ENCODE peak calls at places on chromosome 2, in nine cellular contexts. One of them, this sample, is unnamed.

GRCh38 chr2:121665504-121665903 is 16.2 kb upstream of the CLASP1 start:
- DNase-seq in GM23338: no peak
- DNase-seq in HCT116: no peak
- DNase-seq in SK-N-SH: no peak
- DNase-seq in GM12878: no peak
- DNase-seq in HL-60: no peak
- DNase-seq in K562: no peak
- DNase-seq in HepG2: no peak
- DNase-seq in A549: no peak
- DNase-seq in this sample: no peak

GRCh38 chr2:172120118-172120517 is 17.4 kb upstream of the DLX2 start:
- DNase-seq in HL-60: no peak
- DNase-seq in SK-N-SH: no peak
- DNase-seq in A549: no peak
- DNase-seq in HepG2: peak; percentile 60
- DNase-seq in HCT116: no peak
- DNase-seq in GM23338: no peak
- DNase-seq in GM12878: no peak
- DNase-seq in K562: no peak
- DNase-seq in this sample: no peak

GRCh38 chr2:119826370-119826961 is 66.7 kb downstream of the PTPN4 start:
- DNase-seq in HCT116: no peak
- DNase-seq in K562: peak; percentile 14
- DNase-seq in GM12878: no peak
- DNase-seq in A549: peak; percentile 52
- DNase-seq in SK-N-SH: peak; percentile 48
- DNase-seq in HepG2: peak; percentile 54
- DNase-seq in GM23338: peak; percentile 82
- DNase-seq in HL-60: peak; percentile 59
- DNase-seq in this sample: no peak

GRCh38 chr2:125535089-125535488 is 1120.9 kb upstream of the GYPC start:
- DNase-seq in GM23338: no peak
- DNase-seq in HCT116: no peak
- DNase-seq in K562: no peak
- DNase-seq in HL-60: no peak
- DNase-seq in HepG2: no peak
- DNase-seq in A549: no peak
- DNase-seq in GM12878: no peak
- DNase-seq in SK-N-SH: no peak
- DNase-seq in this sample: no peak

GRCh38 chr2:235054919-235055318 is 103.1 kb downstream of the SH3BP4 start:
- DNase-seq in A549: no peak
- DNase-seq in K562: no peak
- DNase-seq in HepG2: no peak
- DNase-seq in GM23338: no peak
- DNase-seq in HCT116: no peak
- DNase-seq in GM12878: no peak
- DNase-seq in HL-60: no peak
- DNase-seq in SK-N-SH: no peak
- DNase-seq in this sample: no peak

GRCh38 chr2:170339753-170340692 is 162.1 kb downstream of the MYO3B start:
- DNase-seq in SK-N-SH: no peak
- DNase-seq in GM23338: peak; percentile 48
- DNase-seq in HCT116: no peak
- DNase-seq in K562: no peak
- DNase-seq in HL-60: no peak
- DNase-seq in A549: no peak
- DNase-seq in HepG2: no peak
- DNase-seq in GM12878: no peak
- DNase-seq in this sample: no peak

GRCh38 chr2:218859994-218860831 is 608 bp downstream of the WNT6 start:
- DNase-seq in GM23338: no peak
- DNase-seq in HCT116: no peak
- DNase-seq in SK-N-SH: no peak
- DNase-seq in A549: no peak
- DNase-seq in HL-60: no peak
- DNase-seq in K562: no peak
- DNase-seq in HepG2: no peak
- DNase-seq in GM12878: no peak
- DNase-seq in this sample: no peak

GRCh38 chr2:112958428-112959108 is 19.2 kb upstream of the IL36G start:
- DNase-seq in HCT116: peak; percentile 41
- DNase-seq in A549: peak; percentile 60
- DNase-seq in GM12878: no peak
- DNase-seq in HepG2: peak; percentile 69
- DNase-seq in HL-60: peak; percentile 64
- DNase-seq in GM23338: peak; percentile 76
- DNase-seq in SK-N-SH: peak; percentile 55
- DNase-seq in K562: peak; percentile 77
- DNase-seq in this sample: peak; percentile 36

GRCh38 chr2:36277146-36277808 is 78.3 kb upstream of the CRIM1 start:
- DNase-seq in HepG2: no peak
- DNase-seq in SK-N-SH: no peak
- DNase-seq in HL-60: no peak
- DNase-seq in HCT116: peak; percentile 12
- DNase-seq in GM12878: no peak
- DNase-seq in A549: peak; percentile 63
- DNase-seq in K562: no peak
- DNase-seq in GM23338: no peak
- DNase-seq in this sample: peak; percentile 28

GRCh38 chr2:1742680-1743395 is 1.5 kb downstream of the PXDN start:
- DNase-seq in GM23338: peak; percentile 87
- DNase-seq in A549: peak; percentile 58
- DNase-seq in HL-60: no peak
- DNase-seq in HCT116: no peak
- DNase-seq in K562: no peak
- DNase-seq in SK-N-SH: peak; percentile 89
- DNase-seq in GM12878: no peak
- DNase-seq in HepG2: no peak
- DNase-seq in this sample: no peak

GRCh38 chr2:15200581-15200980 is 360.6 kb downstream of the NBAS start:
- DNase-seq in GM12878: no peak
- DNase-seq in K562: no peak
- DNase-seq in HL-60: no peak
- DNase-seq in A549: no peak
- DNase-seq in SK-N-SH: no peak
- DNase-seq in HepG2: no peak
- DNase-seq in GM23338: no peak
- DNase-seq in HCT116: no peak
- DNase-seq in this sample: no peak

GRCh38 chr2:207772081-207772843 is 2.6 kb upstream of the FZD5 start:
- DNase-seq in GM23338: peak; percentile 97
- DNase-seq in SK-N-SH: no peak
- DNase-seq in GM12878: no peak
- DNase-seq in HL-60: no peak
- DNase-seq in K562: peak; percentile 40
- DNase-seq in HepG2: no peak
- DNase-seq in HCT116: no peak
- DNase-seq in A549: peak; percentile 47
- DNase-seq in this sample: no peak

GRCh38 chr2:167187049-167187727 is 298.9 kb downstream of the XIRP2 start:
- DNase-seq in GM23338: no peak
- DNase-seq in A549: no peak
- DNase-seq in K562: no peak
- DNase-seq in HepG2: no peak
- DNase-seq in HL-60: no peak
- DNase-seq in SK-N-SH: no peak
- DNase-seq in GM12878: no peak
- DNase-seq in HCT116: no peak
- DNase-seq in this sample: no peak

GRCh38 chr2:218396688-218397501 is 2.8 kb upstream of the CTDSP1 start:
- DNase-seq in A549: peak; percentile 76
- DNase-seq in GM23338: peak; percentile 47
- DNase-seq in GM12878: no peak
- DNase-seq in K562: no peak
- DNase-seq in HL-60: peak; percentile 48
- DNase-seq in HCT116: no peak
- DNase-seq in SK-N-SH: peak; percentile 54
- DNase-seq in HepG2: peak; percentile 62
- DNase-seq in this sample: no peak

DNA sequence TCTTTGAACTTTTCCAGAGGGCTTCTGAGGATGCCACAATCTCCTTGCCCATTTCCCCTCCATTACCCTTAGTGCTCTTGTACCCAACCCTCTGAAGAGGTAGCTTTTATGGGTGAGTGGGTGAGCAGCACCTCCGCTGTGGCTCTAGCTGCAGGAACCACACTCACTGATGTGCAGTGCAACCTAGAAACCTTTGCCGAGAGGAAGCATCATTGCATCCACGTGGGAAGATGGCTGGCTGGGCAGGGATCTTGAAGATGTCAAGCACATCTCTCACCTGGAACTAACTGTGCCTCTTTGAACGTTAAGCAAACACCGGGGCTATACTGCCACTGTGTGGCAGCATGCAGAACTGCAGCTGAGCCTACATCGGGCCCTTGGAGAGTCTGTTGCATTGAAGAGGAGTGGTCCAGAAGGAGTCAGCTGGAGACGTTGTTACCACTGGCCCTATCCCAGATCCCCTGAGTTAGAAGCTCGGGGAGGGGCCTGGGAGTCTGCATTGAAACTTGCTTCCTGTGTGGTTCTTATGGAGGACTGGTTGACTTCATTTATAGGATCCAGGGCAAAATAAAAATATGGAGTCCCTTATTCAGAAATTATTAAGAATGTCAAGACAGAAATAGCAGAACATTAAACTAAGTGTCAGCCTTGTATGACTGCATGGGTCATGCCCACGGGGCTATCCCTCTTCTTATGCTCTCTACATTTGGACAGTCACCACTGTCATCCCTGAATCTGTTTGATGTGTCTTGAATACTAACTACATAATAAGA is 28.7 kb downstream of the IGFBP5 start:
- DNase-seq in GM23338: peak; percentile 89
- DNase-seq in GM12878: peak; percentile 19
- DNase-seq in K562: peak; percentile 67
- DNase-seq in HL-60: peak; percentile 52
- DNase-seq in SK-N-SH: peak; percentile 79
- DNase-seq in HepG2: peak; percentile 64
- DNase-seq in HCT116: peak; percentile 55
- DNase-seq in A549: peak; percentile 72
- DNase-seq in this sample: peak; percentile 68
- TF ChIP-seq REST in GM23338: no peak
- TF ChIP-seq REST in GM12878: no peak
- TF ChIP-seq REST in K562: no peak
- TF ChIP-seq REST in HL-60: no peak
- TF ChIP-seq REST in SK-N-SH: no peak
- TF ChIP-seq REST in HepG2: no peak
- TF ChIP-seq REST in HCT116: no peak
- TF ChIP-seq REST in A549: no peak
- TF ChIP-seq REST in this sample: no peak

DNA sequence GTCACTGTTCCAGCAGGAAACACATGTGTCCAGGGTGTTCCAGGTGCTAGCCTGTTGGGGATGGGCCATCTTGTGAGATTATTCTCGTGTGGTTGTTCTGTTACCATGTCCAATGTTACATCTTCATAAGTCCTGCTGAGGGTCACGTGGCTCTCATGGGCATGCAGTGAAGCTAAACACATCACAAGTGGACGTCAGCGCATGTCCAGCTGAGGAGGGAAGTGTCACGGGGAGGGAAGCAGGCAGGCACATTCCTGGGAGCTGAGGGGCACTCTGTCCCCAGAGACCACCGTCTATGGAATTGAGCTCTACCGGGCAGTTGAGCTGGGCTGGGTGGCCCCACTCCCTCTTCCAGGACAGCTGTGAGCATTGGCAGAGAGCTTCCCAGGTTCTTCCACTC is 155.3 kb upstream of the TWIST2 start:
- DNase-seq in GM12878: no peak
- DNase-seq in K562: no peak
- DNase-seq in HepG2: no peak
- DNase-seq in A549: no peak
- DNase-seq in GM23338: no peak
- DNase-seq in HL-60: no peak
- DNase-seq in SK-N-SH: no peak
- DNase-seq in HCT116: no peak
- DNase-seq in this sample: no peak
- TF ChIP-seq REST in GM12878: no peak
- TF ChIP-seq REST in K562: no peak
- TF ChIP-seq REST in HepG2: no peak
- TF ChIP-seq REST in A549: no peak
- TF ChIP-seq REST in GM23338: no peak
- TF ChIP-seq REST in HL-60: no peak
- TF ChIP-seq REST in SK-N-SH: no peak
- TF ChIP-seq REST in HCT116: no peak
- TF ChIP-seq REST in this sample: no peak

DNA sequence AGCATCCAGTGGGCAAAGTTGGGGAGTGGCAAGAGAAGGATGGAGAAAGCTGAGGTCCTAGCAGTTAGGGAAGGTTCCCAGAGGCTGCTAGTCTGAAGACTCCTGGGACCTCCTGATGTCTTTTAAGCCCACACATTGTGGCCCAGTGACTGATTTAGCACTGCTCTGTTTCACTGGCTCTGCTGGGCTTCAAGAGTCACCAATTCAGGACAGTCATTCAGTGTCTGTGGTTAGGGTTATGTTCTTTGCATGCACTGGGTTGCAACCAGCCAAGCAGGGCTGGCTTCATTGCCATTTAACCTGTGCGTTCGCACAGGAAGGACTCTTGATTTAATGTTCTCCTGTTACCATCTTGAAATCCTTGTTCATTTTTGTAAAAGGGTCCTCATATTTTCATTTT is 199.2 kb downstream of the ICOS start:
- DNase-seq in HCT116: no peak
- DNase-seq in HL-60: no peak
- DNase-seq in A549: no peak
- DNase-seq in HepG2: no peak
- DNase-seq in GM23338: no peak
- DNase-seq in K562: no peak
- DNase-seq in SK-N-SH: no peak
- DNase-seq in GM12878: no peak
- DNase-seq in this sample: no peak
- TF ChIP-seq REST in HCT116: no peak
- TF ChIP-seq REST in HL-60: no peak
- TF ChIP-seq REST in A549: no peak
- TF ChIP-seq REST in HepG2: no peak
- TF ChIP-seq REST in GM23338: no peak
- TF ChIP-seq REST in K562: no peak
- TF ChIP-seq REST in SK-N-SH: no peak
- TF ChIP-seq REST in GM12878: no peak
- TF ChIP-seq REST in this sample: no peak

GRCh38 chr2:3170792-3171455 is 206.7 kb downstream of the EIPR1 start:
- DNase-seq in GM12878: no peak
- DNase-seq in HL-60: no peak
- DNase-seq in A549: no peak
- DNase-seq in SK-N-SH: peak; percentile 28
- DNase-seq in HepG2: no peak
- DNase-seq in HCT116: no peak
- DNase-seq in GM23338: no peak
- DNase-seq in K562: no peak
- DNase-seq in this sample: no peak
- TF ChIP-seq REST in GM12878: no peak
- TF ChIP-seq REST in HL-60: no peak
- TF ChIP-seq REST in A549: no peak
- TF ChIP-seq REST in SK-N-SH: no peak
- TF ChIP-seq REST in HepG2: no peak
- TF ChIP-seq REST in HCT116: no peak
- TF ChIP-seq REST in GM23338: no peak
- TF ChIP-seq REST in K562: no peak
- TF ChIP-seq REST in this sample: no peak

DNA sequence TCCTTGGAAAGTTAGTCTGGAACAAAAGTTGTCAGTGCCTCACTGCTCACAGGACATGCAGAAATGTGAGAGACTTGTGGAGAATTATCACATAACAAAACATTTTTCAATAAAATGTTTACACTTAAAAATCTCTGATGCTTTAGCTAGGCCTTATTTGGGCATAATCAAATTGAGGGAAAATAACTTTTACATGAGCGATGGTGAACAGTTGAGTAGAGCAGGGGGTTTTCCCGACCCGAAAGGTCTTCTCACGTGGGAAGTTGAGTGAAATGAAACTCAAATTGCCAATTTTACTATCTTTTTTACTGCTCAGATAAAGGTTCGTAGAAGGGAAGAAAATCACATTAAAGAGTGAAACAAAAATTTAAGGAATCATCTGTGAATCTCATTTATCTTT is 465.6 kb downstream of the MTX2 start:
- DNase-seq in HepG2: no peak
- DNase-seq in K562: no peak
- DNase-seq in GM12878: no peak
- DNase-seq in A549: no peak
- DNase-seq in GM23338: no peak
- DNase-seq in HL-60: no peak
- DNase-seq in HCT116: no peak
- DNase-seq in SK-N-SH: no peak
- DNase-seq in this sample: no peak
- TF ChIP-seq REST in HepG2: no peak
- TF ChIP-seq REST in K562: no peak
- TF ChIP-seq REST in GM12878: no peak
- TF ChIP-seq REST in A549: no peak
- TF ChIP-seq REST in GM23338: no peak
- TF ChIP-seq REST in HL-60: no peak
- TF ChIP-seq REST in HCT116: no peak
- TF ChIP-seq REST in SK-N-SH: no peak
- TF ChIP-seq REST in this sample: no peak

This sample was measured in Panc1.